ENCODE peak calls at places on chromosomes 12 and 14, in nine cellular contexts. C is heart left ventricle, Z is neuronal stem cell, Q is Peyer's patch, F is IMR-90, K is endothelial cell of umbilical vein, J is A549, B is RWPE1, R is heart right ventricle. T is an unnamed sample.

GRCh38 chr14:72553161-72553560 is 340.7 kb downstream of the DPF3 start:
- DNase-seq in C (no peak), Z (no peak), Q (no peak), F (peak; percentile 17), K (no peak), J (no peak), B (no peak), R (no peak), T (no peak)

GRCh38 chr12:14540801-14541462 is 26.8 kb downstream of the PLBD1 start:
- DNase-seq in C (no peak), Z (no peak), Q (no peak), F (no peak), K (no peak), J (no peak), B (no peak), R (no peak), T (peak; percentile 20)

GRCh38 chr14:89429206-89430091 is 12.4 kb upstream of the FOXN3 start:
- DNase-seq in C (no peak), Z (no peak), Q (no peak), F (peak; percentile 19), K (peak; percentile 46), J (no peak), B (no peak), R (no peak), T (no peak)

GRCh38 chr12:76586764-76587395 is 27.3 kb upstream of the OSBPL8 start:
- DNase-seq in C (no peak), Z (peak; percentile 11), Q (no peak), F (peak; percentile 67), K (peak; percentile 49), J (no peak), B (peak; percentile 8), R (no peak), T (no peak)

GRCh38 chr12:20601668-20602280 is 93.4 kb upstream of the SLCO1C1 start:
- DNase-seq in C (no peak), Z (no peak), Q (no peak), F (peak; percentile 73), K (peak; percentile 75), J (peak; percentile 18), B (peak; percentile 1), R (no peak), T (no peak)

GRCh38 chr14:99189201-99189801 is 82.7 kb downstream of the BCL11B start:
- DNase-seq in C (no peak), Z (no peak), Q (no peak), F (no peak), K (no peak), J (no peak), B (no peak), R (no peak), T (no peak)

GRCh38 chr12:122354958-122355641 is 67.4 kb downstream of the CLIP1 start:
- DNase-seq in C (no peak), Z (no peak), Q (no peak), F (no peak), K (no peak), J (no peak), B (no peak), R (no peak), T (no peak)

GRCh38 chr14:105187935-105188524 is 6.9 kb upstream of the NUDT14 start:
- DNase-seq in C (no peak), Z (no peak), Q (peak; percentile 84), F (no peak), K (no peak), J (no peak), B (no peak), R (no peak), T (no peak)

GRCh38 chr14:84622357-84622756 is 907.6 kb upstream of the FLRT2 start:
- DNase-seq in C (no peak), Z (no peak), Q (no peak), F (no peak), K (peak; percentile 94), J (no peak), B (no peak), R (no peak), T (no peak)

GRCh38 chr12:98578821-98579220 is 14.7 kb upstream of the SLC25A3 start:
- DNase-seq in C (no peak), Z (no peak), Q (no peak), F (peak; percentile 22), K (no peak), J (no peak), B (no peak), R (no peak), T (peak; percentile 14)

GRCh38 chr12:205026-205425 is 8.9 kb downstream of the SLC6A12 start:
- DNase-seq in C (no peak), Z (no peak), Q (no peak), F (no peak), K (no peak), J (no peak), B (no peak), R (no peak), T (no peak)

GRCh38 chr12:53551889-53552291 is 44.6 kb upstream of the NPFF start:
- DNase-seq in C (no peak), Z (no peak), Q (no peak), F (no peak), K (no peak), J (no peak), B (no peak), R (no peak), T (no peak)

GRCh38 chr12:65139389-65139788 is 18.3 kb upstream of the WIF1 start:
- DNase-seq in C (no peak), Z (no peak), Q (no peak), F (no peak), K (no peak), J (no peak), B (no peak), R (no peak), T (no peak)

GRCh38 chr14:95157987-95158712 is 821 bp upstream of the DICER1 start:
- DNase-seq in C (no peak), Z (no peak), Q (no peak), F (no peak), K (no peak), J (peak; percentile 57), B (no peak), R (no peak), T (no peak)

GRCh38 chr12:58888131-58888783 is 32.0 kb downstream of the LRIG3 start:
- DNase-seq in C (no peak), Z (no peak), Q (no peak), F (peak; percentile 63), K (peak; percentile 39), J (no peak), B (peak; percentile 34), R (peak; percentile 29), T (peak; percentile 37)

GRCh38 chr14:66288511-66288910 is 197.7 kb upstream of the CCDC196 start:
- DNase-seq in C (no peak), Z (no peak), Q (no peak), F (no peak), K (no peak), J (no peak), B (no peak), R (no peak), T (peak; percentile 34)

GRCh38 chr14:91321131-91321530 is 76.6 kb upstream of the GPR68 start:
- DNase-seq in C (no peak), Z (no peak), Q (no peak), F (no peak), K (no peak), J (no peak), B (no peak), R (no peak), T (no peak)

GRCh38 chr14:95774265-95775160 is 60.6 kb upstream of the TCL1A start:
- DNase-seq in C (no peak), Z (peak; percentile 57), Q (no peak), F (peak; percentile 44), K (peak; percentile 55), J (peak; percentile 46), B (peak; percentile 42), R (no peak), T (no peak)

GRCh38 chr14:68548194-68549056 is 244.4 kb downstream of the ZFP36L1 start:
- DNase-seq in C (peak; percentile 88), Z (peak; percentile 51), Q (no peak), F (peak; percentile 98), K (no peak), J (peak; percentile 80), B (peak; percentile 90), R (peak; percentile 87), T (peak; percentile 96)

GRCh38 chr12:5163661-5164060 is 120.0 kb downstream of the KCNA5 start:
- DNase-seq in C (no peak), Z (no peak), Q (no peak), F (peak; percentile 35), K (no peak), J (no peak), B (no peak), R (no peak), T (no peak)
- H3K27ac ChIP-seq in C (no peak overlapping the region), Z (no peak overlapping the region), Q (no peak overlapping the region), F (no peak overlapping the region), K (no peak overlapping the region), J (no peak overlapping the region), B (no peak overlapping the region), R (no peak overlapping the region), T (no peak overlapping the region)

GRCh38 chr12:49809369-49810158 is 18.6 kb downstream of the NCKAP5L start:
- DNase-seq in C (no peak), Z (peak; percentile 54), Q (no peak), F (no peak), K (no peak), J (no peak), B (no peak), R (peak; percentile 61), T (no peak)
- H3K27ac ChIP-seq in C (peak overlapping the region; percentile 38), Z (peak overlapping the region; percentile 96), Q (peak overlapping the region; percentile 71), F (no peak overlapping the region), K (no peak overlapping the region), J (no peak overlapping the region), B (peak overlapping the region; percentile 16), R (peak overlapping the region; percentile 84), T (no peak overlapping the region)

DNA sequence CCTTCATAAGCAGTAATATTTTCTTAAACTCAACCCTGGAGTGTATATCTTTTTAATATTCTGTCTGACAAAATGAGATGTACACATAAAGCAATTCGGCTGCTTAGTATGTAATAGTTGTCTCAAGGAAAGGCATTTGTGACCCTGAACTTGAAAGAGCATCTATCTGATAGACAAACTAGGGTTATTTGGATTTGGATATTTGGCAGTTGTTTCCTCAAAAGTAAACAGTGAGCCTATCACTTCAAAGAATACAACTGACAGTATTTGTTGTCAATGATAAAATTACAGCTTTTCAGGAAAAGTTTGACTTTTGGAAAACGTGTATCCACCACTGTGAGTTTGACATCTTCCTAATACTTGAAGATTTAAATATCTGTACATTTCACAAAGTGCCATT is 123.4 kb downstream of the TGFB3 start:
- DNase-seq in C (no peak), Z (no peak), Q (no peak), F (no peak), K (no peak), J (no peak), B (no peak), R (no peak), T (no peak)
- H3K27ac ChIP-seq in C (no peak overlapping the region), Z (no peak overlapping the region), Q (no peak overlapping the region), F (no peak overlapping the region), K (no peak overlapping the region), J (no peak overlapping the region), B (no peak overlapping the region), R (no peak overlapping the region), T (no peak overlapping the region)

DNA sequence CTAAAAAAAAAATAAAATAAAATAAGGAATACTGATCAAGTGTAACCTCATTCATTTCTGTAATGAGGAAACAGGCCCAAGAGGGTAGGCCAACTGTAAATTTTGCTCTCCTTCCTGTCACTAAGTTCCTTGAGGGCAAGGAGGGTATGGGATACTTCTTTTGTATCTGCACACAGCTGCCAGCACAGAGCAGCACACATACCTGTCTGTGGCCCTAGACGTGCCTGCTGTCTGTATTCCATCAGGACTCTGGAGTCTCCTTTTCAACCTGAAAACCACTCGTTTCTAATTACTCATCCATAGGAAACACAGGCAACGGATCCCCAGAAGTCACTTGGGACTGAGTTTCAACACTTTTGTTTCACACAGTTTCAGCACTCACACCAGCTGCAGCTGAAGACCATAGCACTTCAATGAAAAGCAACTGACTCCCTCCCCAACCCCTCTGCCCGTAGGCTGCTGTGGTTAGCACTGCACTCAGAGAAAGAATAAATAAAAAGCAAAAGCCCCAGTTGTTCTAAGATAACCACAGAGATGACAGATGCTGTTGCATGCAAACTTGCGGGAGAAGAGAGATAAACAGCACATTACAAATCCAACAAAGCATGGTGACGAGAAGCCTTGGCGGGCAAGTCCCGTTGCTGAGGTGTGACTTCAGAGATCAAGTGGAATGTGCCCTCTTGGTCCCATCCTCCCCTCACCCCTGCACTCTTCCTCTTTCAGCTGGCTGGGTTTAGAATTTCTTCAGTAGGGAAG is 24.9 kb downstream of the CRACR2A start:
- DNase-seq in C (no peak), Z (no peak), Q (no peak), F (peak; percentile 33), K (no peak), J (no peak), B (no peak), R (no peak), T (no peak)
- H3K27ac ChIP-seq in C (no peak overlapping the region), Z (no peak overlapping the region), Q (peak overlapping the region; percentile 52), F (no peak overlapping the region), K (no peak overlapping the region), J (no peak overlapping the region), B (no peak overlapping the region), R (no peak overlapping the region), T (no peak overlapping the region)

T was measured in epithelial cell of prostate.